ENCODE peak calls at places on chromosomes 6 and 20, in seven cellular contexts. P is transverse colon, E is IMR-90, D is uterus, T is A549, U is Peyer's patch, C is heart left ventricle. Q is an unnamed sample.

GRCh38 chr6:38436726-38437465 is 202.8 kb downstream of the BTBD9 start:
- DNase-seq in E (peak), T (no peak), P (no peak), U (no peak), C (no peak), D (no peak), Q (no peak)

GRCh38 chr6:166105341-166106075 is 62.1 kb downstream of the TBXT start:
- DNase-seq in D (no peak), C (no peak), E (no peak), P (no peak), U (no peak), T (no peak), Q (no peak)

GRCh38 chr20:48921883-48922867 is 664 bp downstream of the ARFGEF2 start:
- DNase-seq in U (no peak), D (no peak), C (peak), T (peak), P (peak), E (peak), Q (peak)

GRCh38 chr20:25750765-25751696 is 54.4 kb upstream of the ZNF337 start:
- DNase-seq in T (peak), C (peak), E (peak), U (no peak), D (peak), P (peak), Q (no peak)

GRCh38 chr6:44480097-44480539 is 92.6 kb downstream of the CDC5L start:
- DNase-seq in D (no peak), E (no peak), P (no peak), U (no peak), T (no peak), C (no peak), Q (no peak)

GRCh38 chr6:4399656-4400055 is 264.3 kb upstream of the ECI2 start:
- DNase-seq in T (no peak), E (no peak), D (no peak), P (no peak), U (no peak), C (no peak), Q (no peak)

GRCh38 chr6:8315154-8315553 is 120.2 kb downstream of the SLC35B3 start:
- DNase-seq in C (no peak), D (no peak), P (no peak), T (no peak), U (no peak), E (no peak), Q (no peak)

GRCh38 chr6:165585060-165585459 is 78.0 kb downstream of the PDE10A start:
- DNase-seq in C (no peak), U (no peak), E (peak), D (no peak), T (no peak), P (no peak), Q (no peak)

GRCh38 chr6:18053071-18053475 is 65.6 kb upstream of the KIF13A start:
- DNase-seq in U (no peak), C (no peak), P (no peak), E (peak), D (no peak), T (no peak), Q (no peak)

GRCh38 chr6:140623498-140623897 is 1249.0 kb upstream of the CITED2 start:
- DNase-seq in U (no peak), E (peak), P (no peak), D (no peak), C (no peak), T (no peak), Q (no peak)

GRCh38 chr6:72865467-72865866 is 243.6 kb downstream of the KCNQ5 start:
- DNase-seq in C (no peak), T (no peak), D (no peak), P (no peak), U (no peak), E (peak), Q (no peak)

DNA sequence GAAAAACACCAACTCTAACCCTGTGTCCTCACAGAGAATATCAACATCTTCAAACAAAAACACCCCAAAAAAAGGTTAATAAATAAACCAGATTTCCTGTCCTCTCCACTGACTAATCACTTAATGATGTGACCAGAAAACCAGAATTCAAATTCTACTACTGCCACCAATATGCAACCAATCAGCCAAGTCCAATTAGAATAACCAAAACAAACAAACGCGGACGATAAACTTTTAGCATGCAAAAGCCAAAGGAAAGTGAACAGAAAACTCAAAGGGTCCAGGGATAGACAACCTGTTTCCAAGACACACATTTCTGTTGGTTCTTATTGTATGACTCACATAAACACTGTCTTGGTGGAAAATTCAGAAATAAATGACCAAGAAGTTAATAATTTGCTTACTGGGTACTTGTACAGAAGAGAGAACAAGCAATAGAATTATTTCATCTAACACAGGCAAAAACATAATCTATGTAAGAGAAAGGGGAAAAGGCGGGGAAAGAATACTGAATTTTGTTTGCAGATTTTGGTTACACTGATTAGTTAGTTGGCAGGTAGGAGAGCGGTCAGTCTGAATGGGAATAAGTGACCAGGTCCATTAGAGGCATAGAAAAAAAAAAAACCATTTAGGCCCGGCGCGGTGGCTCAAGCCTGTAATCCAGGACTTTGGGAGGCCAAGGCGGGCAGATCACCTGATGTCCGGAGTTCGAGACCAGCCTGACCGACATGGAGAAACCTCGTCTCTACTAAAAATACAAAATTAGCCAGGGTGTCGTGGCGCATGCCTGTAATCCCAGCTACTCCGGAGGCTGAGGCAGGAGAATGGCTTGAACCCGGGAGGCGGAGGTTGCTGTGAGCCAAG is 34.1 kb downstream of the HFE start:
- DNase-seq in T (peak), P (no peak), D (no peak), C (no peak), U (no peak), E (peak), Q (no peak)
- TF ChIP-seq POLR2A in T (no peak), P (no peak), D (no peak), C (no peak), U (no peak), E (no peak), Q (no peak)

GRCh38 chr6:81436990-81437389 is 315.5 kb downstream of the TENT5A start:
- DNase-seq in E (no peak), P (no peak), T (no peak), U (no peak), D (no peak), C (no peak), Q (no peak)

GRCh38 chr6:81439417-81439816 is 313.1 kb downstream of the TENT5A start:
- DNase-seq in D (no peak), E (no peak), U (no peak), C (no peak), P (no peak), T (no peak), Q (no peak)
- H3K4me3 ChIP-seq in D (no peak), E (no peak), U (no peak), C (no peak), P (no peak), T (no peak), Q (no peak)

GRCh38 chr20:20887593-20888272 is 175.3 kb upstream of the RALGAPA2 start:
- DNase-seq in P (no peak), T (no peak), C (no peak), U (no peak), E (no peak), D (no peak), Q (no peak)
- TF ChIP-seq CTCF in P (no peak), T (no peak), C (no peak), U (no peak), E (no peak), D (no peak), Q (no peak)

DNA sequence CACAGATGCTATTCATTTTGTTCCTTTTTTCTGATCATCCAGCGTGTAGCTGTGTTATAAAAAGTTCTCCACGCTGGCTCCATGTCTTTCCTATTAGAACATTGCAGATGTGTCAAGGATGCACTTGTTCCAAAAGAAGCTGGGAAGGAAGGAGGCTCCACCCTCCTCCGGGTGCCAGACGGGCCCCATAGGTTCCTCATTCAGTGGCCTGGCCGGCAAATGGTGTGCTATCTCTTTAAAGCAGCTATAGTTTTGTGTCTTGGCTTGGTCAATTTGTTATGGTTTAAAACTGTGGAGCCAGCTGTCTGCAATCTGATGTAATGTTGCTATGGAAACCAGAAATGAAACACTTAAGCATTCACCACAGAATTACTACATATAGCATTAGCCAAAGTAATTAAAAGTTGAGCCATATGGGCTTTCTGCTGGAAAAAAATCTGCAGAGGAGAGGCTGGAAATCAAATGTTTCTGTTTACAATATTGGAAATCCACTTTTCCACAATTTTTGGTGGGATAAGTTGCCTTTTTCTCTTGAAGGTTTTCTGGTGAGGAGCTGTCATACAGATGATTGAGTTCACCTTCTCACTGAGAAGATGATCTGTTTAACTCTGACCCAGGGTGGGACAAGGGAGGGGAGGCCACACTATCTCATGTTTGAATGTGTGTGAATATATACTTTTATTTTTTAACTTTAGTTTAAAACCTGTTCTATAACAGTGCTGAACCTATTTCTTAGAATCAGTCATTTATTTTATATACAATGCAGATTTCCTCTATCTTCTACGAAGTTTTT is 167.3 kb downstream of the SASH1 start:
- DNase-seq in C (peak), E (peak), P (peak), U (no peak), T (no peak), D (peak), Q (peak)
- TF ChIP-seq POLR2A in C (peak), E (peak), P (peak), U (peak), T (no peak), D (no peak), Q (no peak)

GRCh38 chr6:127949251-127949650 is 48.4 kb upstream of the THEMIS start:
- DNase-seq in T (no peak), C (no peak), D (no peak), U (no peak), E (no peak), P (no peak), Q (no peak)

GRCh38 chr6:127950566-127951141 is 49.8 kb upstream of the THEMIS start:
- DNase-seq in T (no peak), E (no peak), P (no peak), U (no peak), C (no peak), D (no peak), Q (no peak)

GRCh38 chr6:127952176-127952575 is 51.3 kb upstream of the THEMIS start:
- DNase-seq in P (no peak), E (no peak), U (no peak), T (no peak), D (no peak), C (no peak), Q (no peak)

GRCh38 chr6:127952831-127953230 is 52.0 kb upstream of the THEMIS start:
- DNase-seq in P (no peak), U (no peak), E (no peak), T (no peak), C (no peak), D (no peak), Q (no peak)

GRCh38 chr6:127951172-127951995 is 50.5 kb upstream of the THEMIS start:
- DNase-seq in P (no peak), U (no peak), T (no peak), C (no peak), E (no peak), D (no peak), Q (no peak)
- H3K4me3 ChIP-seq in P (no peak), U (no peak), T (no peak), C (no peak), E (no peak), D (no peak), Q (no peak)

GRCh38 chr6:155832596-155832995 is 377.0 kb upstream of the NOX3 start:
- DNase-seq in T (no peak), D (no peak), U (no peak), C (no peak), E (peak), P (no peak), Q (no peak)
- TF ChIP-seq CTCF in T (no peak), D (no peak), U (no peak), C (no peak), E (peak), P (no peak), Q (no peak)

GRCh38 chr20:44969320-44969879 is 3.1 kb downstream of the STK4 start:
- DNase-seq in U (no peak), T (no peak), P (no peak), E (no peak), D (no peak), C (no peak), Q (no peak)

GRCh38 chr20:44967207-44967807 is 995 bp downstream of the STK4 start:
- DNase-seq in D (no peak), C (no peak), P (peak), E (no peak), U (peak), T (no peak), Q (no peak)

GRCh38 chr20:44965651-44966029 is 672 bp upstream of the STK4 start:
- DNase-seq in C (no peak), U (no peak), D (no peak), T (no peak), E (no peak), P (no peak), Q (no peak)

GRCh38 chr20:44963325-44964215 is 2.7 kb upstream of the STK4 start:
- DNase-seq in P (no peak), T (no peak), E (no peak), D (no peak), U (no peak), C (no peak), Q (no peak)

GRCh38 chr20:44966030-44966961 is at the start of gene STK4:
- DNase-seq in T (peak), C (peak), P (peak), D (peak), U (peak), E (peak), Q (peak)
- TF ChIP-seq POLR2A in T (peak), C (no peak), P (peak), D (peak), U (peak), E (peak), Q (peak)

DNA sequence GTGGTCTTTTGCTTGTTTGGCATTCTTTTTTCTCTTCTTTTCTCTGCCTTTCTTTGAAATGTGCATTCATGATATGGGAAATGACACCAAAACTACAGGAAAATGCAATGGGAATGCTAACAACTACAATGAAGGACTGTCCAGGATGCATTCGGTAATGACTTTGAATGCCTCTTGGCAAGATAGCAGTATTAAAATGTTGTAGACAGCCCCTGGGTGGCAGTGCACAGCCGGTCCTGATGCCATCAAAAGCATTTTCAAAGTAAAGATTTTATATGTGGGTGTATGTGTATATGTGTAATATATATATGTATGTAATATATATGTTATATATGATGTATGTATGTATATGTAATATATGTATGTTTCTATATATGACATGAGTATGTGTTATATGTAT is 218.9 kb upstream of the MMS22L start:
- DNase-seq in U (no peak), T (no peak), P (no peak), D (no peak), C (no peak), E (no peak), Q (no peak)
- H3K4me3 ChIP-seq in U (no peak), T (no peak), P (no peak), D (no peak), C (no peak), E (no peak), Q (no peak)